ENCODE peak calls at places on chromosomes 5 and 9, in ten cellular contexts. R, B, W, M, A, H, U, S, L and O are unnamed samples.
A peak's percentile ranks its signal among the peaks of the same experiment; 100 is the strongest.

GRCh38 chr9:101028346-101029299 is at the start of gene PLPPR1:
- DNase-seq in R (peak; percentile 95), S (no peak), B (no peak), A (no peak), U (peak; percentile 64), L (no peak), M (peak; percentile 84), W (peak; percentile 68), H (peak; percentile 11), O (peak; percentile 94)

GRCh38 chr5:17157916-17158529 is 59.4 kb upstream of the BASP1 start:
- DNase-seq in L (no peak), W (no peak), M (no peak), S (no peak), R (no peak), B (no peak), A (no peak), H (peak; percentile 99), U (no peak), O (no peak)

GRCh38 chr9:133421615-133422542 is at the start of gene ADAMTS13:
- DNase-seq in L (no peak), B (no peak), H (no peak), W (no peak), U (no peak), R (no peak), S (no peak), M (no peak), A (peak; percentile 17), O (peak; percentile 45)

GRCh38 chr5:55324815-55325418 is 17.1 kb downstream of the MTREX start:
- DNase-seq in H (no peak), U (no peak), L (no peak), R (peak; percentile 66), S (no peak), W (no peak), M (no peak), B (no peak), A (no peak), O (peak; percentile 58)

GRCh38 chr5:114782869-114783268 is 386.8 kb downstream of the TRIM36 start:
- DNase-seq in R (no peak), W (peak; percentile 20), U (peak; percentile 15), H (no peak), L (no peak), M (no peak), S (no peak), A (no peak), B (peak; percentile 65), O (no peak)

GRCh38 chr5:155066886-155067595 is 53.5 kb downstream of the KIF4B start:
- DNase-seq in A (no peak), M (no peak), B (no peak), W (no peak), L (no peak), U (no peak), R (no peak), H (no peak), S (no peak), O (no peak)

GRCh38 chr9:79902937-79903600 is 331.3 kb downstream of the TLE4 start:
- DNase-seq in B (no peak), S (no peak), H (no peak), L (no peak), A (no peak), U (no peak), M (no peak), W (no peak), R (no peak), O (no peak)

GRCh38 chr9:88732128-88732527 is 197.2 kb downstream of the NXNL2 start:
- DNase-seq in U (no peak), R (no peak), B (no peak), S (no peak), A (no peak), L (no peak), M (no peak), W (no peak), H (no peak), O (no peak)

GRCh38 chr9:124350485-124351263 is 64.6 kb downstream of the PSMB7 start:
- DNase-seq in A (no peak), R (no peak), U (no peak), S (no peak), H (no peak), B (peak; percentile 42), M (no peak), L (no peak), W (no peak), O (no peak)

GRCh38 chr9:130869250-130869649 is 27.4 kb downstream of the QRFP start:
- DNase-seq in L (no peak), H (no peak), B (no peak), M (no peak), U (no peak), W (peak; percentile 55), R (peak; percentile 30), S (no peak), A (no peak), O (peak; percentile 47)

GRCh38 chr5:150162142-150162513 is 4.5 kb upstream of the CDX1 start:
- DNase-seq in A (no peak), W (no peak), R (no peak), M (no peak), U (no peak), B (no peak), H (no peak), S (no peak), L (no peak), O (no peak)

GRCh38 chr5:3303777-3304176 is 291.9 kb upstream of the IRX1 start:
- DNase-seq in L (no peak), R (peak; percentile 41), W (no peak), A (no peak), U (no peak), S (no peak), B (no peak), M (no peak), H (no peak), O (no peak)

GRCh38 chr5:39209924-39210323 is 9.4 kb downstream of the FYB1 start:
- DNase-seq in W (no peak), U (no peak), B (no peak), M (no peak), H (no peak), R (no peak), L (no peak), S (no peak), A (peak; percentile 75), O (no peak)

GRCh38 chr5:86968311-86968753 is 299.4 kb upstream of the RASA1 start:
- DNase-seq in H (peak; percentile 17), L (no peak), B (peak; percentile 70), R (peak; percentile 1), S (no peak), U (no peak), W (no peak), A (no peak), M (peak; percentile 5), O (peak; percentile 67)

GRCh38 chr5:150853560-150853959 is 7.2 kb downstream of the IRGM start:
- DNase-seq in R (no peak), H (no peak), A (no peak), W (no peak), L (no peak), S (no peak), M (no peak), B (no peak), U (no peak), O (no peak)

GRCh38 chr5:135160036-135160675 is 126.1 kb upstream of the PITX1 start:
- DNase-seq in U (no peak), L (no peak), W (no peak), A (no peak), B (no peak), S (no peak), R (no peak), H (no peak), M (no peak), O (no peak)

GRCh38 chr5:142826093-142826492 is 55.9 kb downstream of the ARHGAP26 start:
- DNase-seq in L (no peak), A (no peak), M (no peak), R (no peak), S (no peak), H (no peak), U (no peak), B (no peak), W (no peak), O (no peak)

GRCh38 chr5:172852490-172853354 is 18.7 kb downstream of the ERGIC1 start:
- DNase-seq in H (no peak), A (no peak), U (no peak), W (no peak), L (no peak), S (no peak), R (no peak), B (no peak), M (no peak), O (no peak)

GRCh38 chr9:121992571-121993212 is 100.4 kb downstream of the TTLL11 start:
- DNase-seq in H (no peak), L (no peak), S (peak; percentile 86), R (peak; percentile 79), U (no peak), W (peak; percentile 51), M (peak; percentile 36), A (peak; percentile 33), B (no peak), O (peak; percentile 86)